ENCODE peak calls at places on chromosomes 4 and X, in seven cellular contexts. J is breast epithelium; S is left colon; C is HT-29; V is NCI-H1092; D is activated CD4-positive, alpha-beta T cell treated with anti-CD3 and anti-CD28 coated beads, Interleukin-2, amount 10 ng/mL, durations not matched to agents 7 days and 5 days; Z is NCI-H146. O is an unnamed sample.

GRCh38 chrX:83469551-83469950 is 38.5 kb upstream of the POU3F4 start:
- DNase-seq in J (no peak), S (no peak), C (peak; percentile 49), V (no peak), D (no peak), Z (no peak), O (peak; percentile 19)

GRCh38 chr4:76596713-76597112 is 161.7 kb downstream of the SHROOM3 start:
- DNase-seq in J (no peak), S (no peak), C (no peak), V (no peak), D (no peak), Z (no peak), O (no peak)

GRCh38 chr4:85793256-85793655 is 318.3 kb downstream of the ARHGAP24 start:
- DNase-seq in J (no peak), S (no peak), C (no peak), V (no peak), D (no peak), Z (no peak), O (no peak)

GRCh38 chr4:121829511-121829910 is 5.8 kb upstream of the CCNA2 start:
- DNase-seq in J (no peak), S (no peak), C (no peak), V (no peak), D (no peak), Z (no peak), O (no peak)

GRCh38 chr4:157048248-157048647 is 27.7 kb upstream of the GLRB start:
- DNase-seq in J (no peak), S (peak; percentile 29), C (no peak), V (no peak), D (no peak), Z (no peak), O (no peak)

GRCh38 chr4:113823291-113823659 is 61.7 kb upstream of the CAMK2D start:
- DNase-seq in J (no peak), S (no peak), C (no peak), V (no peak), D (no peak), Z (no peak), O (no peak)

GRCh38 chr4:8115203-8115520 is 43.5 kb downstream of the ABLIM2 start:
- DNase-seq in J (no peak), S (no peak), C (no peak), V (no peak), D (no peak), Z (no peak), O (no peak)

GRCh38 chr4:92121099-92121498 is 182.7 kb upstream of the GRID2 start:
- DNase-seq in J (no peak), S (no peak), C (no peak), V (no peak), D (no peak), Z (no peak), O (no peak)

GRCh38 chrX:40539214-40540142 is 41.3 kb upstream of the ATP6AP2 start:
- DNase-seq in J (no peak), S (peak; percentile 31), C (no peak), V (peak; percentile 44), D (peak; percentile 77), Z (peak; percentile 74), O (no peak)

GRCh38 chrX:42524374-42524773 is 253.6 kb downstream of the PPP1R2C start:
- DNase-seq in J (no peak), S (no peak), C (no peak), V (no peak), D (no peak), Z (no peak), O (no peak)

GRCh38 chr4:16641971-16642370 is 256.5 kb downstream of the LDB2 start:
- DNase-seq in J (no peak), S (no peak), C (no peak), V (no peak), D (no peak), Z (no peak), O (no peak)

GRCh38 chr4:153114771-153115321 is 89.4 kb upstream of the TRIM2 start:
- DNase-seq in J (no peak), S (no peak), C (peak; percentile 49), V (no peak), D (peak; percentile 68), Z (no peak), O (no peak)

GRCh38 chrX:123399709-123400108 is 215.6 kb downstream of the GRIA3 start:
- DNase-seq in J (no peak), S (no peak), C (no peak), V (no peak), D (no peak), Z (no peak), O (no peak)

GRCh38 chr4:26191353-26191752 is 129.5 kb upstream of the RBPJ start:
- DNase-seq in J (no peak), S (no peak), C (peak; percentile 19), V (no peak), D (no peak), Z (no peak), O (no peak)

GRCh38 chr4:55795342-55795741 is 24.2 kb upstream of the EXOC1L start:
- DNase-seq in J (no peak), S (no peak), C (no peak), V (no peak), D (no peak), Z (no peak), O (no peak)

GRCh38 chr4:147327322-147327721 is 153.6 kb upstream of the EDNRA start:
- DNase-seq in J (no peak), S (no peak), C (no peak), V (no peak), D (no peak), Z (no peak), O (no peak)

GRCh38 chrX:645024-645376 is 14.4 kb downstream of the SHOX start:
- DNase-seq in J (no peak), S (peak; percentile 85), C (no peak), V (no peak), D (no peak), Z (no peak), O (no peak)

GRCh38 chr4:5510506-5510905 is 197.9 kb downstream of the EVC2 start:
- DNase-seq in J (no peak), S (no peak), C (no peak), V (no peak), D (no peak), Z (no peak), O (no peak)

GRCh38 chrX:119778829-119779228 is 12.6 kb downstream of the RPL39 start:
- DNase-seq in J (no peak), S (no peak), C (no peak), V (no peak), D (no peak), Z (no peak), O (no peak)

GRCh38 chr4:175017751-175018150 is 99.6 kb downstream of the ADAM29 start:
- DNase-seq in J (no peak), S (no peak), C (no peak), V (no peak), D (no peak), Z (no peak), O (no peak)

GRCh38 chrX:109886122-109886761 is 116.7 kb upstream of the TMEM164 start:
- DNase-seq in J (no peak), S (no peak), C (peak; percentile 73), V (peak; percentile 10), D (peak; percentile 28), Z (peak; percentile 3), O (peak; percentile 52)

GRCh38 chrX:134836497-134836968 is 154.3 kb upstream of the SMIM10 start:
- DNase-seq in J (no peak), S (no peak), C (peak; percentile 12), V (no peak), D (no peak), Z (no peak), O (no peak)

GRCh38 chr4:86895692-86896488 is 3.7 kb upstream of the C4orf36 start:
- DNase-seq in J (no peak), S (no peak), C (peak; percentile 83), V (peak; percentile 53), D (peak; percentile 54), Z (peak; percentile 27), O (peak; percentile 40)

GRCh38 chr4:34181311-34181808 is 2063.0 kb downstream of the ARAP2 start:
- DNase-seq in J (no peak), S (no peak), C (peak; percentile 5), V (no peak), D (no peak), Z (no peak), O (no peak)

GRCh38 chr4:104491826-104492771 is 2.6 kb downstream of the CXXC4 start:
- DNase-seq in J (no peak), S (no peak), C (peak; percentile 27), V (peak; percentile 8), D (no peak), Z (peak; percentile 4), O (peak; percentile 55)

GRCh38 chr4:108861339-108861738 is 98.5 kb upstream of the ETNPPL start:
- DNase-seq in J (no peak), S (no peak), C (peak; percentile 32), V (no peak), D (peak; percentile 9), Z (no peak), O (no peak)